ENCODE peak calls at places on chromosomes 11 and 22, in nine cellular contexts. P is HL-60; T is Peyer's patch; W is Panc1; S is tibial artery; V is heart left ventricle; A is effector memory CD4-positive, alpha-beta T cell; M is tibial nerve; L is substantia nigra. E is an unnamed sample.
A peak's percentile ranks its signal among the peaks of the same experiment; 100 is the strongest.

GRCh38 chr11:32947985-32948384 is 55.4 kb downstream of the QSER1 start:
- DNase-seq in P (no peak), T (no peak), W (no peak), S (no peak), V (no peak), A (no peak), M (no peak), L (no peak), E (no peak)

GRCh38 chr11:44957051-44957515 is 6.4 kb upstream of the TP53I11 start:
- DNase-seq in P (no peak), T (no peak), W (no peak), S (no peak), V (peak; percentile 37), A (no peak), M (no peak), L (no peak), E (no peak)

GRCh38 chr22:37430941-37431340 is 3.7 kb upstream of the ELFN2 start:
- DNase-seq in P (no peak), T (no peak), W (no peak), S (no peak), V (no peak), A (no peak), M (no peak), L (no peak), E (no peak)

GRCh38 chr22:42419328-42419881 is 12.8 kb downstream of the NFAM1 start:
- DNase-seq in P (no peak), T (peak; percentile 51), W (no peak), S (no peak), V (no peak), A (no peak), M (no peak), L (no peak), E (no peak)

GRCh38 chr11:2837096-2837601 is 48.4 kb downstream of the CDKN1C start:
- DNase-seq in P (no peak), T (peak; percentile 22), W (no peak), S (peak; percentile 87), V (peak; percentile 88), A (no peak), M (peak; percentile 52), L (no peak), E (no peak)

GRCh38 chr11:110571286-110571685 is 141.0 kb downstream of the ARHGAP20 start:
- DNase-seq in P (no peak), T (no peak), W (no peak), S (no peak), V (no peak), A (no peak), M (no peak), L (no peak), E (no peak)

GRCh38 chr11:113884361-113884836 is 9.0 kb upstream of the USP28 start:
- DNase-seq in P (no peak), T (no peak), W (no peak), S (no peak), V (no peak), A (no peak), M (no peak), L (no peak), E (no peak)

GRCh38 chr11:85620243-85620642 is 6.9 kb downstream of the DLG2 start:
- DNase-seq in P (no peak), T (no peak), W (no peak), S (no peak), V (no peak), A (no peak), M (no peak), L (no peak), E (no peak)

GRCh38 chr11:2108675-2109481 is 30.3 kb downstream of the IGF2 start:
- DNase-seq in P (no peak), T (no peak), W (no peak), S (no peak), V (peak; percentile 17), A (no peak), M (no peak), L (no peak), E (no peak)

GRCh38 chr11:17519031-17519430 is 25.2 kb downstream of the USH1C start:
- DNase-seq in P (no peak), T (no peak), W (no peak), S (no peak), V (no peak), A (no peak), M (no peak), L (no peak), E (no peak)

GRCh38 chr11:74577624-74578396 is 14.6 kb upstream of the POLD3 start:
- DNase-seq in P (no peak), T (no peak), W (no peak), S (no peak), V (no peak), A (no peak), M (no peak), L (no peak), E (no peak)

GRCh38 chr22:29156507-29156906 is 49.2 kb upstream of the EMID1 start:
- DNase-seq in P (no peak), T (no peak), W (no peak), S (peak; percentile 46), V (no peak), A (no peak), M (no peak), L (peak; percentile 29), E (no peak)

GRCh38 chr11:60158666-60159065 is 24.2 kb downstream of the MS4A6A start:
- DNase-seq in P (peak; percentile 35), T (no peak), W (no peak), S (no peak), V (no peak), A (no peak), M (no peak), L (no peak), E (no peak)

GRCh38 chr11:86917577-86917976 is 37.6 kb downstream of the FZD4 start:
- DNase-seq in P (no peak), T (no peak), W (no peak), S (no peak), V (no peak), A (no peak), M (no peak), L (no peak), E (no peak)

GRCh38 chr11:86912238-86912637 is 43.0 kb downstream of the FZD4 start:
- DNase-seq in P (no peak), T (no peak), W (no peak), S (no peak), V (no peak), A (no peak), M (no peak), L (no peak), E (no peak)

GRCh38 chr11:86916330-86916729 is 38.9 kb downstream of the FZD4 start:
- DNase-seq in P (no peak), T (no peak), W (no peak), S (no peak), V (peak; percentile 39), A (no peak), M (no peak), L (no peak), E (no peak)

GRCh38 chr11:86918943-86919342 is 36.3 kb downstream of the FZD4 start:
- DNase-seq in P (no peak), T (no peak), W (no peak), S (no peak), V (no peak), A (no peak), M (no peak), L (no peak), E (no peak)

DNA sequence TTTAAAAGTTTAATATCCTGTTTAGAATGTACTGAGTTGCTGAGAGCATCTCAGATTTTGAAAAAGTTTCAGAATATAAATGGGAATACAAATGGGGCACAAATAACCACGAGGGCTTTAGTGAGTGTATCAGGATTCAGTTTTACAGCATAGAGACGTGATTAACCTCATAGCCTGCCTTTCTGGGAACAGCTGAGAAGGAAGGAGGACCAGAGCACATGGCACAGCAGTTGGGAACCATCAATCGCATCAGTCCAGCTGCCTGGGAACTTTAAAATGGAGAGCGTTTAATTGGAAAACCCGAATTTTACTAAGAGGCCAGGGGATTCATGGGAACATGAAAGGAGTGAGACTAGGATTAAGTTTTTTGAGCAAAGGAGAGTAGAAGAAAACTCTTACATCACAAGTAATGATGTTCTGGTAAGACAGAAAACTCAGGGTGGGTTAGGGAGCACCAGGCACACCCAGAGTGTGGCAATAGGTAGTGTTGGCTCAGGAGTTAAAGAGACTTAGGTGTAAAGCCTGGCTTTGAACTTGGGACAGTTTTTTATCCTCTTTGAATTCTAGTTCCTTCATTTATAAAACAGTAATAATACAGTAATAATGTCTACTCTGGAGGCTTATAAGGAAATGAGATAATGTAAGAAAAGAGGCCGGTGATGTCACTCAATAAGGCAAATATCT is 40.2 kb downstream of the FZD4 start:
- DNase-seq in P (no peak), T (no peak), W (no peak), S (no peak), V (no peak), A (no peak), M (no peak), L (no peak), E (no peak)
- H3K27ac ChIP-seq in P (no peak overlapping the region), T (no peak overlapping the region), W (peak overlapping the region; percentile 55), S (no peak overlapping the region), V (no peak overlapping the region), A (no peak overlapping the region), M (no peak overlapping the region), L (no peak overlapping the region), E (peak overlapping the region; percentile 82)

GRCh38 chr11:130389315-130389935 is 39.0 kb downstream of the ADAMTS8 start:
- DNase-seq in P (no peak), T (no peak), W (no peak), S (no peak), V (peak; percentile 62), A (no peak), M (no peak), L (no peak), E (no peak)

GRCh38 chr11:130388607-130389205 is 39.7 kb downstream of the ADAMTS8 start:
- DNase-seq in P (no peak), T (no peak), W (no peak), S (no peak), V (no peak), A (no peak), M (no peak), L (no peak), E (no peak)

GRCh38 chr11:130379276-130379675 is 49.1 kb downstream of the ADAMTS8 start:
- DNase-seq in P (no peak), T (no peak), W (no peak), S (no peak), V (no peak), A (no peak), M (no peak), L (no peak), E (no peak)

GRCh38 chr11:130381317-130381716 is 47.1 kb downstream of the ADAMTS8 start:
- DNase-seq in P (no peak), T (no peak), W (no peak), S (no peak), V (no peak), A (no peak), M (no peak), L (no peak), E (no peak)

GRCh38 chr11:130383363-130384168 is 44.8 kb downstream of the ADAMTS8 start:
- DNase-seq in P (no peak), T (no peak), W (no peak), S (no peak), V (no peak), A (no peak), M (no peak), L (no peak), E (no peak)
- H3K27ac ChIP-seq in P (no peak overlapping the region), T (no peak overlapping the region), W (no peak overlapping the region), S (no peak overlapping the region), V (no peak overlapping the region), A (no peak overlapping the region), M (no peak overlapping the region), L (no peak overlapping the region), E (no peak overlapping the region)

GRCh38 chr11:128775513-128775912 is 81.6 kb downstream of the FLI1 start:
- DNase-seq in P (no peak), T (no peak), W (no peak), S (no peak), V (no peak), A (no peak), M (no peak), L (no peak), E (no peak)
- H3K27ac ChIP-seq in P (no peak overlapping the region), T (no peak overlapping the region), W (no peak overlapping the region), S (no peak overlapping the region), V (no peak overlapping the region), A (no peak overlapping the region), M (no peak overlapping the region), L (no peak overlapping the region), E (no peak overlapping the region)

GRCh38 chr22:40499187-40499753 is 128.9 kb downstream of the SGSM3 start:
- DNase-seq in P (no peak), T (no peak), W (peak; percentile 85), S (peak; percentile 74), V (peak; percentile 56), A (no peak), M (no peak), L (no peak), E (peak; percentile 51)
- H3K27ac ChIP-seq in P (no peak overlapping the region), T (peak overlapping the region; percentile 30), W (peak overlapping the region; percentile 90), S (peak overlapping the region; percentile 60), V (no peak overlapping the region), A (no peak overlapping the region), M (no peak overlapping the region), L (no peak overlapping the region), E (peak overlapping the region; percentile 97)